ENCODE peak calls at places on chromosomes 3 and 15, in ten cellular contexts. One of them, this sample, is unnamed.

GRCh38 chr3:115670911-115671310 is 47.6 kb downstream of the GAP43 start:
- DNase-seq in IMR-90: no peak
- DNase-seq in OCI-LY7: no peak
- DNase-seq in H9: no peak
- DNase-seq in neural progenitor cell: no peak
- DNase-seq in K562: no peak
- DNase-seq in A549: no peak
- DNase-seq in GM23338: no peak
- DNase-seq in H1: no peak
- DNase-seq in GM23248: no peak
- DNase-seq in this sample: no peak

GRCh38 chr15:27673766-27674445 is 425.2 kb downstream of the OCA2 start:
- DNase-seq in IMR-90: no peak
- DNase-seq in OCI-LY7: no peak
- DNase-seq in H9: no peak
- DNase-seq in neural progenitor cell: no peak
- DNase-seq in K562: no peak
- DNase-seq in A549: no peak
- DNase-seq in GM23338: no peak
- DNase-seq in H1: no peak
- DNase-seq in GM23248: no peak
- DNase-seq in this sample: no peak

GRCh38 chr3:181794036-181794790 is 82.5 kb downstream of the SOX2 start:
- DNase-seq in IMR-90: no peak
- DNase-seq in OCI-LY7: no peak
- DNase-seq in H9: no peak
- DNase-seq in neural progenitor cell: peak; percentile 54
- DNase-seq in K562: no peak
- DNase-seq in A549: no peak
- DNase-seq in GM23338: no peak
- DNase-seq in H1: no peak
- DNase-seq in GM23248: no peak
- DNase-seq in this sample: no peak

GRCh38 chr3:138678086-138678485 is 69.5 kb downstream of the FAIM start:
- DNase-seq in IMR-90: no peak
- DNase-seq in OCI-LY7: no peak
- DNase-seq in H9: no peak
- DNase-seq in neural progenitor cell: no peak
- DNase-seq in K562: no peak
- DNase-seq in A549: no peak
- DNase-seq in GM23338: no peak
- DNase-seq in H1: no peak
- DNase-seq in GM23248: no peak
- DNase-seq in this sample: no peak

GRCh38 chr3:186452517-186452916 is 90.5 kb upstream of the DGKG start:
- DNase-seq in IMR-90: peak; percentile 80
- DNase-seq in OCI-LY7: no peak
- DNase-seq in H9: no peak
- DNase-seq in neural progenitor cell: no peak
- DNase-seq in K562: no peak
- DNase-seq in A549: peak; percentile 1
- DNase-seq in GM23338: no peak
- DNase-seq in H1: no peak
- DNase-seq in GM23248: peak; percentile 90
- DNase-seq in this sample: no peak

GRCh38 chr3:121739902-121740301 is 9.6 kb downstream of the GOLGB1 start:
- DNase-seq in IMR-90: no peak
- DNase-seq in OCI-LY7: no peak
- DNase-seq in H9: no peak
- DNase-seq in neural progenitor cell: no peak
- DNase-seq in K562: no peak
- DNase-seq in A549: no peak
- DNase-seq in GM23338: no peak
- DNase-seq in H1: no peak
- DNase-seq in GM23248: no peak
- DNase-seq in this sample: no peak

GRCh38 chr3:217436-217835 is 20.9 kb downstream of the CHL1 start:
- DNase-seq in IMR-90: no peak
- DNase-seq in OCI-LY7: no peak
- DNase-seq in H9: no peak
- DNase-seq in neural progenitor cell: no peak
- DNase-seq in K562: no peak
- DNase-seq in A549: no peak
- DNase-seq in GM23338: no peak
- DNase-seq in H1: no peak
- DNase-seq in GM23248: no peak
- DNase-seq in this sample: no peak

GRCh38 chr3:24496529-24497482 is 2.2 kb upstream of the THRB start:
- DNase-seq in IMR-90: peak; percentile 4
- DNase-seq in OCI-LY7: no peak
- DNase-seq in H9: peak; percentile 84
- DNase-seq in neural progenitor cell: peak; percentile 74
- DNase-seq in K562: peak; percentile 68
- DNase-seq in A549: peak; percentile 80
- DNase-seq in GM23338: peak; percentile 89
- DNase-seq in H1: no peak
- DNase-seq in GM23248: peak; percentile 85
- DNase-seq in this sample: peak; percentile 46

GRCh38 chr3:4523710-4524422 is 30.7 kb downstream of the ITPR1 start:
- DNase-seq in IMR-90: no peak
- DNase-seq in OCI-LY7: no peak
- DNase-seq in H9: no peak
- DNase-seq in neural progenitor cell: no peak
- DNase-seq in K562: no peak
- DNase-seq in A549: no peak
- DNase-seq in GM23338: no peak
- DNase-seq in H1: no peak
- DNase-seq in GM23248: no peak
- DNase-seq in this sample: no peak

GRCh38 chr3:170740726-170741591 is 129.0 kb downstream of the RPL22L1 start:
- DNase-seq in IMR-90: peak; percentile 72
- DNase-seq in OCI-LY7: no peak
- DNase-seq in H9: no peak
- DNase-seq in neural progenitor cell: no peak
- DNase-seq in K562: no peak
- DNase-seq in A549: peak; percentile 50
- DNase-seq in GM23338: no peak
- DNase-seq in H1: no peak
- DNase-seq in GM23248: peak; percentile 95
- DNase-seq in this sample: no peak

GRCh38 chr3:192013110-192013509 is 552.1 kb downstream of the PYDC2 start:
- DNase-seq in IMR-90: no peak
- DNase-seq in OCI-LY7: no peak
- DNase-seq in H9: no peak
- DNase-seq in neural progenitor cell: no peak
- DNase-seq in K562: no peak
- DNase-seq in A549: no peak
- DNase-seq in GM23338: no peak
- DNase-seq in H1: no peak
- DNase-seq in GM23248: no peak
- DNase-seq in this sample: no peak

DNA sequence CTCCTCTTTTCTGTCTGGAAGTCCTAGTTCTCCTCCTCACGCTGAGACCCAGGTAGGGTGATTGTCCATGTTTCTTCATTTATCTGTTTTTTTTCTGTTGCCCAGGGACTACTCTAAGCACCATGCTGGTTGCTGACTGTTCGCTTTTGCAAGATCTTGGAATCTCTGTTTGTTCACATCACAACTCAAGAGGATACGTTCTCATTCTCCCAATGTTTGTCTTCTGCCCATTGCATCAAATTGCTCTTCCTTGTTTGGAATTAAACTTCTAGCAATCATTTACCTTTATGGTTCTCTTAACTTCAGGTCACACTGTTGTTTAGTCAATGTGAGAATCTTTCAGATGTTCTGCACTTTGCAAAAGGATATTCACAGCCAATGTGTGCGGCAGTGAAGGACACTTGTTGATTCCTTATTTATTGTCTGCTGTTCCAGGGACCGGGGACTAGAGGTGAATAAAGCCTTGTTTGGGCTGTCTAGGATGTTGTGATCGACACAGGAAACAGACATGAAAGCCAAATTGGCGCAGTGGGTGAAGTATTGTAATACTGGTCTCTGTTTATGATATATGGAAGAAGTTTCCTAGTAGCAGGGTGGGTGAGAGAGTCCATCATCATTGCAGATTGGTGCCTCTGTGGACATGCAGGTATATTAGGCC is 24.5 kb downstream of the LPP start:
- DNase-seq in IMR-90: no peak
- DNase-seq in OCI-LY7: no peak
- DNase-seq in H9: no peak
- DNase-seq in neural progenitor cell: no peak
- DNase-seq in K562: no peak
- DNase-seq in A549: peak; percentile 61
- DNase-seq in GM23338: no peak
- DNase-seq in H1: no peak
- DNase-seq in GM23248: no peak
- DNase-seq in this sample: no peak
- H3K4me2 ChIP-seq in IMR-90: peak overlapping the region; percentile 38
- H3K4me2 ChIP-seq in OCI-LY7: peak overlapping the region; percentile 40
- H3K4me2 ChIP-seq in H9: no peak overlapping the region
- H3K4me2 ChIP-seq in neural progenitor cell: no peak overlapping the region
- H3K4me2 ChIP-seq in K562: no peak overlapping the region
- H3K4me2 ChIP-seq in A549: peak overlapping the region; percentile 32
- H3K4me2 ChIP-seq in GM23338: no peak overlapping the region
- H3K4me2 ChIP-seq in H1: no peak overlapping the region
- H3K4me2 ChIP-seq in GM23248: no peak overlapping the region
- H3K4me2 ChIP-seq in this sample: no peak overlapping the region

GRCh38 chr3:190323241-190323617 is 983 bp upstream of the CLDN1 start:
- DNase-seq in IMR-90: no peak
- DNase-seq in OCI-LY7: no peak
- DNase-seq in H9: no peak
- DNase-seq in neural progenitor cell: no peak
- DNase-seq in K562: no peak
- DNase-seq in A549: no peak
- DNase-seq in GM23338: peak; percentile 15
- DNase-seq in H1: no peak
- DNase-seq in GM23248: no peak
- DNase-seq in this sample: no peak
- H3K4me2 ChIP-seq in IMR-90: peak overlapping the region; percentile 96
- H3K4me2 ChIP-seq in OCI-LY7: no peak overlapping the region
- H3K4me2 ChIP-seq in H9: no peak overlapping the region
- H3K4me2 ChIP-seq in neural progenitor cell: no peak overlapping the region
- H3K4me2 ChIP-seq in K562: no peak overlapping the region
- H3K4me2 ChIP-seq in A549: peak overlapping the region; percentile 98
- H3K4me2 ChIP-seq in GM23338: peak overlapping the region; percentile 92
- H3K4me2 ChIP-seq in H1: peak overlapping the region; percentile 78
- H3K4me2 ChIP-seq in GM23248: no peak overlapping the region
- H3K4me2 ChIP-seq in this sample: no peak overlapping the region

DNA sequence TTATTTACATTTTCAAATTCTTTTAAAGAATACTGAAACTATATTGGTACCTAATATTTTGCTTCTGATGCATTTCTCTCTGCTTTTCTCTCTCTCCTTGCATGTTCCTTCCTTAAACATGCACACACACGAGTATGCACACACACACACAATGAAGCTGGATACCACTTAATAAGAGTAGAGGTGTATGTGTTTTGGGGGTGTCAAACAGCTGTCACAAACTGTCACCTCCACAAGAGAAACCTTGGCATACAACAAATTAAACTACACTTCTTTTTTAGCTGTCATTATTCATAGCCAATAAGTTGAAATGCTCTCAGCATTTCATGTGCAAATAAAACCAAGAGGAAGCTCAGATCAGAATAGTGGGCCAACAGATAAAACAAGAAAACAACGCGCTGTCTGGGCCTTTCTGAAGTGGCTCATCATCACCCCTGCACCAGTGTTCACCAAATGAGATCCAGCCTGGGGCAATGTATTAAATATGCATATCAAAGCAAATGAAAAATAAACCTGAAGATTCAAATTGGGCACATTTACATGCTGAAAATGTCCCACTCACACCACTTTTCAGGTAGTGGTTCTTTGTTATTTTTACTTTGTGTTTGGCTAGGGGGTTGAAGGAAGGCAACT is 9.7 kb downstream of the MEIS2 start:
- DNase-seq in IMR-90: no peak
- DNase-seq in OCI-LY7: no peak
- DNase-seq in H9: no peak
- DNase-seq in neural progenitor cell: no peak
- DNase-seq in K562: no peak
- DNase-seq in A549: no peak
- DNase-seq in GM23338: no peak
- DNase-seq in H1: no peak
- DNase-seq in GM23248: no peak
- DNase-seq in this sample: no peak
- H3K4me2 ChIP-seq in IMR-90: no peak overlapping the region
- H3K4me2 ChIP-seq in OCI-LY7: no peak overlapping the region
- H3K4me2 ChIP-seq in H9: no peak overlapping the region
- H3K4me2 ChIP-seq in neural progenitor cell: no peak overlapping the region
- H3K4me2 ChIP-seq in K562: no peak overlapping the region
- H3K4me2 ChIP-seq in A549: no peak overlapping the region
- H3K4me2 ChIP-seq in GM23338: peak overlapping the region; percentile 56
- H3K4me2 ChIP-seq in H1: no peak overlapping the region
- H3K4me2 ChIP-seq in GM23248: no peak overlapping the region
- H3K4me2 ChIP-seq in this sample: no peak overlapping the region

GRCh38 chr3:107956991-107957467 is 133.8 kb downstream of the CD47 start:
- DNase-seq in IMR-90: peak; percentile 14
- DNase-seq in OCI-LY7: no peak
- DNase-seq in H9: no peak
- DNase-seq in neural progenitor cell: no peak
- DNase-seq in K562: no peak
- DNase-seq in A549: no peak
- DNase-seq in GM23338: no peak
- DNase-seq in H1: no peak
- DNase-seq in GM23248: peak; percentile 91
- DNase-seq in this sample: peak; percentile 81

GRCh38 chr3:107951111-107951510 is 139.7 kb downstream of the CD47 start:
- DNase-seq in IMR-90: no peak
- DNase-seq in OCI-LY7: no peak
- DNase-seq in H9: no peak
- DNase-seq in neural progenitor cell: no peak
- DNase-seq in K562: no peak
- DNase-seq in A549: no peak
- DNase-seq in GM23338: no peak
- DNase-seq in H1: no peak
- DNase-seq in GM23248: no peak
- DNase-seq in this sample: no peak

GRCh38 chr3:107954845-107955244 is 136.0 kb downstream of the CD47 start:
- DNase-seq in IMR-90: no peak
- DNase-seq in OCI-LY7: no peak
- DNase-seq in H9: no peak
- DNase-seq in neural progenitor cell: no peak
- DNase-seq in K562: no peak
- DNase-seq in A549: no peak
- DNase-seq in GM23338: no peak
- DNase-seq in H1: no peak
- DNase-seq in GM23248: no peak
- DNase-seq in this sample: no peak

GRCh38 chr3:107950413-107950812 is 140.4 kb downstream of the CD47 start:
- DNase-seq in IMR-90: no peak
- DNase-seq in OCI-LY7: no peak
- DNase-seq in H9: no peak
- DNase-seq in neural progenitor cell: no peak
- DNase-seq in K562: no peak
- DNase-seq in A549: no peak
- DNase-seq in GM23338: no peak
- DNase-seq in H1: no peak
- DNase-seq in GM23248: no peak
- DNase-seq in this sample: no peak

GRCh38 chr3:107953707-107954106 is 137.1 kb downstream of the CD47 start:
- DNase-seq in IMR-90: no peak
- DNase-seq in OCI-LY7: no peak
- DNase-seq in H9: no peak
- DNase-seq in neural progenitor cell: no peak
- DNase-seq in K562: no peak
- DNase-seq in A549: no peak
- DNase-seq in GM23338: no peak
- DNase-seq in H1: no peak
- DNase-seq in GM23248: no peak
- DNase-seq in this sample: no peak
- H3K4me2 ChIP-seq in IMR-90: no peak overlapping the region
- H3K4me2 ChIP-seq in OCI-LY7: no peak overlapping the region
- H3K4me2 ChIP-seq in H9: no peak overlapping the region
- H3K4me2 ChIP-seq in neural progenitor cell: no peak overlapping the region
- H3K4me2 ChIP-seq in K562: no peak overlapping the region
- H3K4me2 ChIP-seq in A549: no peak overlapping the region
- H3K4me2 ChIP-seq in GM23338: no peak overlapping the region
- H3K4me2 ChIP-seq in H1: no peak overlapping the region
- H3K4me2 ChIP-seq in GM23248: no peak overlapping the region
- H3K4me2 ChIP-seq in this sample: no peak overlapping the region

This sample was measured in endothelial cell of umbilical vein.